ENCODE peak calls at places on chromosomes 4 and X, in four cellular contexts. C is tibial artery, Q is MM.1S, W is uterus. B is an unnamed sample.

GRCh38 chr4:140094701-140095420 is 59.1 kb downstream of the MAML3 start:
- DNase-seq in C (peak; percentile 68), Q (no peak), W (no peak), B (no peak)

GRCh38 chr4:20254517-20255250 is 3.0 kb downstream of the SLIT2 start:
- DNase-seq in W (peak; percentile 36), Q (no peak), C (peak; percentile 31), B (no peak)

GRCh38 chrX:150805736-150806135 is 92.7 kb downstream of the CD99L2 start:
- DNase-seq in Q (no peak), C (no peak), W (no peak), B (no peak)

GRCh38 chrX:38870386-38870895 is 69.2 kb downstream of the MID1IP1 start:
- DNase-seq in W (no peak), Q (no peak), C (no peak), B (no peak)

GRCh38 chrX:153471663-153472280 is 1.4 kb upstream of the HAUS7 start:
- DNase-seq in C (no peak), W (no peak), Q (no peak), B (no peak)

GRCh38 chrX:132216806-132217202 is 2.4 kb downstream of the RAP2C start:
- DNase-seq in W (no peak), Q (peak; percentile 29), C (no peak), B (no peak)

GRCh38 chr4:85370400-85371032 is 104.4 kb upstream of the ARHGAP24 start:
- DNase-seq in Q (peak; percentile 34), C (no peak), W (no peak), B (no peak)

GRCh38 chrX:132025085-132025484 is 2.0 kb downstream of the STK26 start:
- DNase-seq in C (no peak), Q (no peak), W (no peak), B (no peak)

GRCh38 chr4:26723216-26723615 is 137.4 kb upstream of the STIM2 start:
- DNase-seq in W (no peak), C (no peak), Q (no peak), B (no peak)

GRCh38 chr4:2082118-2082517 is 23.0 kb downstream of the NAT8L start:
- DNase-seq in C (no peak), Q (no peak), W (no peak), B (no peak)

GRCh38 chrX:9429767-9430166 is 35.1 kb upstream of the TBL1X start:
- DNase-seq in Q (no peak), W (no peak), C (no peak), B (no peak)

GRCh38 chr4:127151941-127152340 is 480.8 kb upstream of the INTU start:
- DNase-seq in W (no peak), C (no peak), Q (no peak), B (no peak)

GRCh38 chr4:72701987-72702819 is 133.2 kb upstream of the ADAMTS3 start:
- DNase-seq in C (peak; percentile 25), Q (peak; percentile 78), W (peak; percentile 43), B (no peak)

GRCh38 chr4:10879411-10880110 is 195.0 kb upstream of the CLNK start:
- DNase-seq in W (no peak), Q (no peak), C (no peak), B (no peak)

GRCh38 chr4:184312126-184312525 is 94.5 kb upstream of the ENPP6 start:
- DNase-seq in Q (no peak), W (no peak), C (no peak), B (no peak)

GRCh38 chr4:110638347-110638746 is 15.5 kb upstream of the PITX2 start:
- DNase-seq in Q (no peak), C (no peak), W (no peak), B (no peak)

GRCh38 chrX:18566748-18567147 is 105.2 kb downstream of the RS1 start:
- DNase-seq in W (no peak), C (no peak), Q (no peak), B (no peak)

GRCh38 chr4:181289203-181289602 is 954.0 kb upstream of the TENM3 start:
- DNase-seq in W (no peak), Q (no peak), C (no peak), B (no peak)

GRCh38 chr4:96389752-96390151 is 549.9 kb downstream of the PDHA2 start:
- DNase-seq in Q (no peak), C (no peak), W (no peak), B (no peak)

GRCh38 chr4:962231-963208 is 10.8 kb downstream of the DGKQ start:
- DNase-seq in W (no peak), C (no peak), Q (no peak), B (no peak)

GRCh38 chrX:15167826-15168225 is 102.1 kb downstream of the ASB9 start:
- DNase-seq in C (no peak), Q (no peak), W (no peak), B (no peak)

GRCh38 chr4:72896515-72896914 is 173.0 kb downstream of the COX18 start:
- DNase-seq in C (no peak), W (peak; percentile 62), Q (no peak), B (no peak)

GRCh38 chr4:147103403-147103946 is 157.8 kb upstream of the TTC29 start:
- DNase-seq in C (peak; percentile 89), Q (no peak), W (peak; percentile 59), B (no peak)

GRCh38 chr4:79250887-79251286 is 75.0 kb downstream of the NAA11 start:
- DNase-seq in C (no peak), W (no peak), Q (no peak), B (no peak)

GRCh38 chrX:41733939-41734338 is 10.0 kb downstream of the GPR82 start:
- DNase-seq in C (no peak), Q (peak; percentile 65), W (no peak), B (no peak)

GRCh38 chr4:125420499-125420898 is 105.7 kb downstream of the FAT4 start:
- DNase-seq in W (no peak), C (no peak), Q (no peak), B (no peak)

DNA sequence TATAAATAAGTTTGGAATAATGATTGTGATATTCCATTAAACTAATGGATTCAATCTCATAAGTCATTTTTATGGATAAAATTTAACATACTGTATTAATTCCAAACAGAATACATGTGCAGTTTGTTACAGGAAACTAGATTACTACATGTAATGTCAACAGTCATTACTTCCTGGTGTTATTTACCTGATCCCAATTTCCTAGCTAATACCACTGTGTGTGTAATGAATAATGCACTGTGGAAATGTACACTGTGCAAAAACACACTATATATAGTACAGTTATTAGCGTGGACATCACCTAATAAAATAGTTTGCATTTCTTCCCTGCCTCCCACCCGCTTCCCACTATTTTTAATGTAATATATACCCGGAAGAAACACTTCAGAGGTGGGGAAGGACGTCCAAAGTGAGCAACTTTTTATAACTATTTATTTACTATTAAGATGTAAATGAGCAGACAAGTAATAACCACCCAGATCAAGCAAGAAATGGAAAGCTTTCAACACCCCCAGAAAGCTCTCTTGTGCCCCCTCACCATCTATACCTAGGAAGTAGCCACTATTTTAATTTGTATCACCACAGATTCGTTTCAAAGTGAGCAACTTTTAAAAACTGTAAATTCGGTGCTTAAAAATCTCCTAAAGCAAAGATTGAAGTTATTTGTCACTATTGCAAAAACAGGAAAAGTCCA is 219.1 kb downstream of the THOC2 start:
- DNase-seq in C (no peak), W (no peak), Q (no peak), B (no peak)
- H3K4me3 ChIP-seq in C (no peak overlapping the region), W (no peak overlapping the region), Q (no peak overlapping the region), B (no peak overlapping the region)

DNA sequence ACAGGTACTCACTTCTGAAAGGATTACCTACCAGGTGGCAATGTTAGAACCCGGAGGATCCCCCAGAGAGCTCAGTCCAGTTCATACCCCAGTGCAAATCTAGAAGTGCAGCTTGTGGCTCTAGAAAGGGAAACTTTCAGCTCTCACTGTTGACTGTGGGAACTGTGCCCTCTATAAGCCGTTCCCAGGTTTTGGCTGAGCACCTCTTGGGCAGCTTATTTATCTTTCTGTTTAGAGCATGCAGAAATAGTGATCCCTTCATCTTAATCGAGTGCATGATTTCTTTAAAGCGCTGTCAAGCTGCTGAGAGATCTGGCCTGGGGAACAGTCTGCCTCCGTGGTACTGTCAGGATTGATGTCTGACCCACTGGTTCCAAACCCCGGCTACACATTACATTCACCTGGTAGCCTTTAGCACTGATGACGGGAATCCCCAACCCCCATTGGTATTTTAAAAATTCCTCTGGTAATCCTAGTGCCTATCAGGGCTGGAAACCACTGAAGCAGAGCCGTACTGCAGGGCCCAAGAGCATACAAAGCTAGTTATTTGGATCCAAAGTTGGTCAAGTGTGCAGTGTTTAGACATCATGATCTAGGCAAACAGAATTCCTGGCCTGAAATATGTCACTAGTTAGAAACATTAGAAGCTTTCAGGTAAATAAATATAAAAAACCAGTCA is 103.2 kb downstream of the KLHL8 start:
- DNase-seq in W (no peak), Q (no peak), C (no peak), B (no peak)
- H3K27ac ChIP-seq in W (peak overlapping the region; percentile 33), Q (no peak overlapping the region), C (peak overlapping the region; percentile 49), B (no peak overlapping the region)

GRCh38 chrX:129760155-129760554 is 19.6 kb upstream of the SASH3 start:
- DNase-seq in Q (no peak), W (no peak), C (no peak), B (no peak)
- H3K4me3 ChIP-seq in Q (no peak overlapping the region), W (no peak overlapping the region), C (no peak overlapping the region), B (no peak overlapping the region)

GRCh38 chr4:151197258-151197657 is 79.7 kb upstream of the PRSS48 start:
- DNase-seq in C (peak; percentile 71), W (peak; percentile 58), Q (no peak), B (no peak)
- H3K27ac ChIP-seq in C (peak overlapping the region; percentile 34), W (peak overlapping the region; percentile 47), Q (no peak overlapping the region), B (no peak overlapping the region)

GRCh38 chr4:38194202-38194601 is 234.0 kb downstream of the PTTG2 start:
- DNase-seq in W (no peak), C (no peak), Q (no peak), B (no peak)

GRCh38 chr4:38192516-38192915 is 232.3 kb downstream of the PTTG2 start:
- DNase-seq in C (no peak), W (no peak), Q (no peak), B (no peak)

GRCh38 chr4:38195911-38196310 is 235.7 kb downstream of the PTTG2 start:
- DNase-seq in C (no peak), Q (no peak), W (no peak), B (no peak)

GRCh38 chr4:38195486-38195885 is 235.3 kb downstream of the PTTG2 start:
- DNase-seq in C (no peak), Q (no peak), W (no peak), B (no peak)

GRCh38 chr4:38193464-38193863 is 233.3 kb downstream of the PTTG2 start:
- DNase-seq in C (no peak), Q (no peak), W (no peak), B (no peak)
- H3K4me3 ChIP-seq in C (no peak overlapping the region), Q (no peak overlapping the region), W (no peak overlapping the region), B (no peak overlapping the region)

DNA sequence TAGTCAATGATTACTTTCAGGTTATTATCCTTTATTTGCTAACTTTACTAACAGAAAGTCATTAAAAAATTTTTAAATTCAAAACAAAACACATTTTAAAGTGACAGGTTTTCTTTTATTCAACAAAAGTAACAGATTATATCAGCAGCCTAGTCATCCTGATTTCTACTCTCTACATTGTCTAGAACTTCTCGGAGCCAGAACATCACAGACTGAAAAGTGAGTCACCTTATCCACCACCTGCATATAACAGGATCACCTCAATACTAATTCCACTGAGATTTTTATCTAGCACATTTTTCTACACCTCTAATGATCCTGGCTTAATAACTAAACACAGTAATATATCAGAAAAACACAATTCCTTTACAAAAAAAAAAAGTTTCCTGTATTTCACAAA is 47.9 kb upstream of the SMARCAD1 start:
- DNase-seq in W (no peak), C (no peak), Q (no peak), B (no peak)
- H3K27ac ChIP-seq in W (no peak overlapping the region), C (no peak overlapping the region), Q (no peak overlapping the region), B (no peak overlapping the region)

DNA sequence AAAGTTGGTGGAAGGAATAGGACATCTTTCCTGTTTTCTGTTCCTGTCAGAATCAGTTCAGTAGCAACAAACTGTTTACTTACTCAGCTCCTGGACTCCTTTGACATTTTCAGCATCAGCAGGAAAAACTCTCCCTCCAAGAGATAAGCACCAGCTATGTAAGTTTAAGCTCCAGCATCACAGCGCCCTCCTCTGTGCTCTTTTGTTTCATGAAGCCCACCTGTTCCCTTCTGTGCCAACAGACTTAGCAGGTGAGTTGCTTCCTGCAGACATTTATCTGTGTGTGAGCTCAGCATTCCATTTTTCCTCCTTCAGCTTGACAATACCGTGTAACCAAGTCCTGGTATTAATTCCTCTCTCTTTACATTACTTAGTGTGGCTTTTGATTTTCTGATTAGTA is 644.1 kb upstream of the AGA start:
- DNase-seq in Q (no peak), C (no peak), W (no peak), B (no peak)
- H3K4me3 ChIP-seq in Q (no peak overlapping the region), C (no peak overlapping the region), W (no peak overlapping the region), B (no peak overlapping the region)

B was measured in effector memory CD4-positive, alpha-beta T cell.